ENCODE peak calls at places on chromosomes 11 and 22, in nine cellular contexts. I is NCI-H446; S is Daoy; F is T1000; R is brain microvascular endothelial cell; C is sciatic nerve; X is B cell; U is stimulated activated CD4-positive, alpha-beta T cell treated with anti-CD3 and anti-CD28 coated beads, Interleukin-12 subunit alpha, Interleukin-12 subunit beta, amount 100 ng/mL, for 48 hours; D is HT1080. G is an unnamed sample.

GRCh38 chr11:45145083-45145420 is 1.4 kb upstream of the PRDM11 start:
- DNase-seq in I (no peak), S (no peak), F (no peak), R (no peak), C (no peak), X (no peak), U (no peak), D (no peak), G (no peak)

GRCh38 chr11:94909371-94909820 is 64.0 kb downstream of the CWC15 start:
- DNase-seq in I (no peak), S (no peak), F (no peak), R (peak; percentile 68), C (no peak), X (no peak), U (no peak), D (peak; percentile 60), G (no peak)

GRCh38 chr11:58796333-58797049 is 48.0 kb downstream of the GLYATL2 start:
- DNase-seq in I (peak; percentile 11), S (no peak), F (no peak), R (no peak), C (no peak), X (no peak), U (no peak), D (no peak), G (no peak)

GRCh38 chr22:41899110-41899509 is 15.8 kb downstream of the SHISA8 start:
- DNase-seq in I (no peak), S (no peak), F (no peak), R (no peak), C (no peak), X (no peak), U (no peak), D (no peak), G (no peak)

GRCh38 chr11:126485021-126485781 is 129.7 kb downstream of the ST3GAL4 start:
- DNase-seq in I (no peak), S (no peak), F (no peak), R (peak; percentile 2), C (peak; percentile 30), X (no peak), U (no peak), D (no peak), G (no peak)

GRCh38 chr11:64893194-64894069 is 15.0 kb upstream of the EHD1 start:
- DNase-seq in I (no peak), S (no peak), F (no peak), R (no peak), C (no peak), X (no peak), U (no peak), D (no peak), G (no peak)

GRCh38 chr11:46277313-46277622 is 194 bp upstream of the CREB3L1 start:
- DNase-seq in I (no peak), S (no peak), F (no peak), R (peak; percentile 66), C (no peak), X (no peak), U (no peak), D (peak; percentile 57), G (no peak)

GRCh38 chr22:44147821-44148574 is 32.7 kb upstream of the PARVG start:
- DNase-seq in I (peak; percentile 2), S (peak; percentile 22), F (no peak), R (peak; percentile 18), C (no peak), X (no peak), U (no peak), D (no peak), G (no peak)

GRCh38 chr11:96426356-96427103 is 36.7 kb downstream of the JRKL start:
- DNase-seq in I (peak; percentile 56), S (peak; percentile 23), F (no peak), R (no peak), C (no peak), X (peak; percentile 60), U (no peak), D (peak; percentile 52), G (peak; percentile 25)

GRCh38 chr22:22458387-22458786 is 50.2 kb downstream of the ZNF280B start:
- DNase-seq in I (no peak), S (no peak), F (no peak), R (no peak), C (no peak), X (no peak), U (no peak), D (no peak), G (no peak)

GRCh38 chr11:80727315-80727714 is 1286.5 kb upstream of the TENM4 start:
- DNase-seq in I (peak; percentile 68), S (no peak), F (no peak), R (peak; percentile 27), C (no peak), X (peak; percentile 6), U (no peak), D (peak; percentile 47), G (no peak)

GRCh38 chr11:8359521-8359920 is 95.8 kb upstream of the LMO1 start:
- DNase-seq in I (no peak), S (no peak), F (no peak), R (no peak), C (no peak), X (no peak), U (no peak), D (no peak), G (no peak)

GRCh38 chr11:36974771-36975170 is 376.7 kb upstream of the RAG2 start:
- DNase-seq in I (no peak), S (no peak), F (no peak), R (no peak), C (no peak), X (no peak), U (no peak), D (no peak), G (no peak)

GRCh38 chr11:64347171-64347867 is 7.3 kb downstream of the CCDC88B start:
- DNase-seq in I (no peak), S (no peak), F (no peak), R (no peak), C (no peak), X (no peak), U (no peak), D (peak; percentile 35), G (peak; percentile 18)

GRCh38 chr22:26395926-26396325 is 33.1 kb upstream of the ASPHD2 start:
- DNase-seq in I (no peak), S (no peak), F (no peak), R (no peak), C (no peak), X (no peak), U (no peak), D (no peak), G (no peak)

GRCh38 chr22:27717094-27717493 is 84.5 kb downstream of the MN1 start:
- DNase-seq in I (no peak), S (no peak), F (no peak), R (no peak), C (no peak), X (no peak), U (no peak), D (no peak), G (no peak)

GRCh38 chr22:49092751-49093150 is 734.9 kb downstream of the BRD1 start:
- DNase-seq in I (no peak), S (no peak), F (no peak), R (no peak), C (no peak), X (no peak), U (no peak), D (no peak), G (no peak)

GRCh38 chr22:47107431-47107830 is 345.0 kb downstream of the TBC1D22A start:
- DNase-seq in I (no peak), S (peak; percentile 34), F (no peak), R (peak; percentile 71), C (no peak), X (no peak), U (no peak), D (peak; percentile 82), G (no peak)

GRCh38 chr11:9796854-9797253 is 133.0 kb downstream of the SWAP70 start:
- DNase-seq in I (no peak), S (no peak), F (no peak), R (no peak), C (no peak), X (no peak), U (no peak), D (no peak), G (no peak)

GRCh38 chr11:88352139-88352538 is 14.6 kb upstream of the CTSC start:
- DNase-seq in I (no peak), S (no peak), F (no peak), R (peak; percentile 57), C (no peak), X (no peak), U (no peak), D (no peak), G (no peak)

GRCh38 chr22:21702700-21703683 is 32.6 kb downstream of the YPEL1 start:
- DNase-seq in I (no peak), S (no peak), F (no peak), R (no peak), C (no peak), X (no peak), U (no peak), D (no peak), G (no peak)

GRCh38 chr11:16745950-16746349 is 7.5 kb downstream of the C11orf58 start:
- DNase-seq in I (no peak), S (no peak), F (no peak), R (no peak), C (no peak), X (no peak), U (no peak), D (no peak), G (no peak)

GRCh38 chr11:10592331-10592730 is 23.9 kb upstream of the LYVE1 start:
- DNase-seq in I (no peak), S (peak; percentile 59), F (no peak), R (peak; percentile 52), C (no peak), X (no peak), U (no peak), D (peak; percentile 86), G (peak; percentile 88)

GRCh38 chr22:26170795-26171194 is 1.5 kb downstream of the SEZ6L start:
- DNase-seq in I (peak; percentile 64), S (peak; percentile 62), F (no peak), R (no peak), C (no peak), X (no peak), U (no peak), D (peak; percentile 3), G (no peak)

GRCh38 chr11:102523887-102524286 is 6.7 kb downstream of the MMP7 start:
- DNase-seq in I (no peak), S (no peak), F (no peak), R (no peak), C (no peak), X (no peak), U (no peak), D (no peak), G (no peak)

GRCh38 chr11:20000393-20001134 is 159.7 kb downstream of the DBX1 start:
- DNase-seq in I (peak; percentile 51), S (no peak), F (no peak), R (no peak), C (no peak), X (no peak), U (no peak), D (no peak), G (no peak)

GRCh38 chr11:25602149-25602548 is 729.8 kb upstream of the ANO3 start:
- DNase-seq in I (no peak), S (no peak), F (no peak), R (no peak), C (no peak), X (no peak), U (no peak), D (no peak), G (no peak)

GRCh38 chr22:27980424-27981148 is 61.5 kb upstream of the PITPNB start:
- DNase-seq in I (no peak), S (no peak), F (no peak), R (no peak), C (no peak), X (no peak), U (no peak), D (no peak), G (no peak)

GRCh38 chr22:37254206-37254866 is 10.3 kb upstream of the RAC2 start:
- DNase-seq in I (no peak), S (peak; percentile 68), F (no peak), R (peak; percentile 73), C (no peak), X (no peak), U (no peak), D (peak; percentile 76), G (no peak)

GRCh38 chr11:96213500-96213899 is 129.5 kb downstream of the MAML2 start:
- DNase-seq in I (peak; percentile 13), S (peak; percentile 72), F (peak; percentile 7), R (peak; percentile 88), C (no peak), X (no peak), U (no peak), D (peak; percentile 84), G (no peak)